ENCODE peak calls at places on chromosome X, in seven cellular contexts. One of them, this sample, is unnamed.

GRCh38 chrX:40132751-40133150 is 35.0 kb upstream of the BCOR start:
- DNase-seq in fibroblast of pulmonary artery: peak; percentile 88
- DNase-seq in CD4-positive, alpha-beta T cell: no peak
- DNase-seq in dorsolateral prefrontal cortex: no peak
- DNase-seq in glutamatergic neuron: no peak
- DNase-seq in fibroblast of mammary gland: peak; percentile 87
- DNase-seq in astrocyte of the spinal cord: peak; percentile 84
- DNase-seq in this sample: no peak

GRCh38 chrX:95346854-95347253 is 1337.8 kb upstream of the DIAPH2 start:
- DNase-seq in fibroblast of mammary gland: peak; percentile 19
- DNase-seq in fibroblast of pulmonary artery: peak; percentile 1
- DNase-seq in dorsolateral prefrontal cortex: no peak
- DNase-seq in glutamatergic neuron: no peak
- DNase-seq in astrocyte of the spinal cord: peak; percentile 10
- DNase-seq in CD4-positive, alpha-beta T cell: no peak
- DNase-seq in this sample: no peak

GRCh38 chrX:15496809-15497208 is 3.7 kb upstream of the PIR start:
- DNase-seq in fibroblast of pulmonary artery: no peak
- DNase-seq in astrocyte of the spinal cord: no peak
- DNase-seq in fibroblast of mammary gland: no peak
- DNase-seq in dorsolateral prefrontal cortex: no peak
- DNase-seq in glutamatergic neuron: no peak
- DNase-seq in CD4-positive, alpha-beta T cell: no peak
- DNase-seq in this sample: no peak

GRCh38 chrX:135256923-135257322 is 5.1 kb downstream of the ETDA start:
- DNase-seq in dorsolateral prefrontal cortex: no peak
- DNase-seq in fibroblast of pulmonary artery: no peak
- DNase-seq in glutamatergic neuron: no peak
- DNase-seq in astrocyte of the spinal cord: no peak
- DNase-seq in CD4-positive, alpha-beta T cell: no peak
- DNase-seq in fibroblast of mammary gland: no peak
- DNase-seq in this sample: no peak

GRCh38 chrX:155998116-155998515 is 620 bp downstream of the IL9R start:
- DNase-seq in glutamatergic neuron: no peak
- DNase-seq in dorsolateral prefrontal cortex: no peak
- DNase-seq in astrocyte of the spinal cord: no peak
- DNase-seq in fibroblast of pulmonary artery: no peak
- DNase-seq in fibroblast of mammary gland: no peak
- DNase-seq in CD4-positive, alpha-beta T cell: no peak
- DNase-seq in this sample: no peak

GRCh38 chrX:64350047-64350446 is 45.2 kb downstream of the MTMR8 start:
- DNase-seq in fibroblast of mammary gland: no peak
- DNase-seq in fibroblast of pulmonary artery: no peak
- DNase-seq in glutamatergic neuron: no peak
- DNase-seq in astrocyte of the spinal cord: no peak
- DNase-seq in CD4-positive, alpha-beta T cell: no peak
- DNase-seq in dorsolateral prefrontal cortex: no peak
- DNase-seq in this sample: no peak

GRCh38 chrX:10395179-10395578 is 225.2 kb downstream of the MID1 start:
- DNase-seq in fibroblast of pulmonary artery: no peak
- DNase-seq in fibroblast of mammary gland: peak; percentile 12
- DNase-seq in dorsolateral prefrontal cortex: no peak
- DNase-seq in glutamatergic neuron: no peak
- DNase-seq in astrocyte of the spinal cord: no peak
- DNase-seq in CD4-positive, alpha-beta T cell: no peak
- DNase-seq in this sample: no peak

GRCh38 chrX:39869846-39870601 is 227.7 kb downstream of the BCOR start:
- DNase-seq in CD4-positive, alpha-beta T cell: peak; percentile 44
- DNase-seq in fibroblast of mammary gland: peak; percentile 55
- DNase-seq in glutamatergic neuron: no peak
- DNase-seq in astrocyte of the spinal cord: peak; percentile 44
- DNase-seq in dorsolateral prefrontal cortex: no peak
- DNase-seq in fibroblast of pulmonary artery: peak; percentile 52
- DNase-seq in this sample: no peak

GRCh38 chrX:18698762-18699650 is 8.4 kb upstream of the PPEF1 start:
- DNase-seq in fibroblast of mammary gland: peak; percentile 10
- DNase-seq in CD4-positive, alpha-beta T cell: no peak
- DNase-seq in astrocyte of the spinal cord: no peak
- DNase-seq in glutamatergic neuron: no peak
- DNase-seq in fibroblast of pulmonary artery: no peak
- DNase-seq in dorsolateral prefrontal cortex: no peak
- DNase-seq in this sample: no peak

GRCh38 chrX:134174859-134175258 is 62.1 kb upstream of the CCDC160 start:
- DNase-seq in CD4-positive, alpha-beta T cell: no peak
- DNase-seq in fibroblast of mammary gland: no peak
- DNase-seq in dorsolateral prefrontal cortex: no peak
- DNase-seq in fibroblast of pulmonary artery: no peak
- DNase-seq in glutamatergic neuron: peak; percentile 27
- DNase-seq in astrocyte of the spinal cord: no peak
- DNase-seq in this sample: no peak

GRCh38 chrX:106457802-106458201 is 154.0 kb upstream of the RADX start:
- DNase-seq in CD4-positive, alpha-beta T cell: no peak
- DNase-seq in fibroblast of mammary gland: no peak
- DNase-seq in dorsolateral prefrontal cortex: no peak
- DNase-seq in fibroblast of pulmonary artery: no peak
- DNase-seq in glutamatergic neuron: no peak
- DNase-seq in astrocyte of the spinal cord: no peak
- DNase-seq in this sample: no peak

GRCh38 chrX:17859609-17860178 is 1.4 kb downstream of the RAI2 start:
- DNase-seq in fibroblast of pulmonary artery: no peak
- DNase-seq in dorsolateral prefrontal cortex: no peak
- DNase-seq in CD4-positive, alpha-beta T cell: peak; percentile 9
- DNase-seq in fibroblast of mammary gland: no peak
- DNase-seq in astrocyte of the spinal cord: no peak
- DNase-seq in glutamatergic neuron: no peak
- DNase-seq in this sample: no peak

GRCh38 chrX:49627030-49627777 is 28.4 kb downstream of the GAGE1 start:
- DNase-seq in glutamatergic neuron: no peak
- DNase-seq in fibroblast of mammary gland: peak; percentile 3
- DNase-seq in dorsolateral prefrontal cortex: no peak
- DNase-seq in astrocyte of the spinal cord: no peak
- DNase-seq in fibroblast of pulmonary artery: no peak
- DNase-seq in CD4-positive, alpha-beta T cell: peak; percentile 6
- DNase-seq in this sample: no peak

GRCh38 chrX:129653985-129654651 is 638 bp downstream of the APLN start:
- DNase-seq in glutamatergic neuron: no peak
- DNase-seq in dorsolateral prefrontal cortex: no peak
- DNase-seq in CD4-positive, alpha-beta T cell: no peak
- DNase-seq in fibroblast of pulmonary artery: no peak
- DNase-seq in astrocyte of the spinal cord: no peak
- DNase-seq in fibroblast of mammary gland: no peak
- DNase-seq in this sample: no peak

GRCh38 chrX:1411331-1411730 is 19.4 kb upstream of the SLC25A6 start:
- DNase-seq in CD4-positive, alpha-beta T cell: no peak
- DNase-seq in fibroblast of mammary gland: no peak
- DNase-seq in astrocyte of the spinal cord: no peak
- DNase-seq in fibroblast of pulmonary artery: no peak
- DNase-seq in dorsolateral prefrontal cortex: no peak
- DNase-seq in glutamatergic neuron: no peak
- DNase-seq in this sample: no peak

GRCh38 chrX:74178536-74178935 is 125.4 kb upstream of the ZCCHC13 start:
- DNase-seq in fibroblast of mammary gland: no peak
- DNase-seq in glutamatergic neuron: peak; percentile 22
- DNase-seq in dorsolateral prefrontal cortex: no peak
- DNase-seq in fibroblast of pulmonary artery: no peak
- DNase-seq in astrocyte of the spinal cord: no peak
- DNase-seq in CD4-positive, alpha-beta T cell: no peak
- DNase-seq in this sample: no peak

GRCh38 chrX:30373951-30374350 is 64.8 kb upstream of the NR0B1 start:
- DNase-seq in glutamatergic neuron: no peak
- DNase-seq in CD4-positive, alpha-beta T cell: no peak
- DNase-seq in fibroblast of mammary gland: no peak
- DNase-seq in dorsolateral prefrontal cortex: no peak
- DNase-seq in fibroblast of pulmonary artery: no peak
- DNase-seq in astrocyte of the spinal cord: no peak
- DNase-seq in this sample: no peak

GRCh38 chrX:34300871-34301270 is 168.8 kb upstream of the FAM47A start:
- DNase-seq in astrocyte of the spinal cord: peak; percentile 58
- DNase-seq in CD4-positive, alpha-beta T cell: no peak
- DNase-seq in dorsolateral prefrontal cortex: no peak
- DNase-seq in glutamatergic neuron: no peak
- DNase-seq in fibroblast of mammary gland: peak; percentile 58
- DNase-seq in fibroblast of pulmonary artery: peak; percentile 65
- DNase-seq in this sample: peak; percentile 38

GRCh38 chrX:1535241-1536041 is 1.5 kb downstream of the P2RY8 start:
- DNase-seq in fibroblast of mammary gland: no peak
- DNase-seq in fibroblast of pulmonary artery: no peak
- DNase-seq in dorsolateral prefrontal cortex: no peak
- DNase-seq in CD4-positive, alpha-beta T cell: peak; percentile 27
- DNase-seq in astrocyte of the spinal cord: no peak
- DNase-seq in glutamatergic neuron: no peak
- DNase-seq in this sample: no peak

GRCh38 chrX:106619797-106620196 is 8.0 kb downstream of the RADX start:
- DNase-seq in fibroblast of pulmonary artery: peak; percentile 36
- DNase-seq in glutamatergic neuron: no peak
- DNase-seq in CD4-positive, alpha-beta T cell: no peak
- DNase-seq in astrocyte of the spinal cord: peak; percentile 3
- DNase-seq in dorsolateral prefrontal cortex: no peak
- DNase-seq in fibroblast of mammary gland: peak; percentile 17
- DNase-seq in this sample: no peak

DNA sequence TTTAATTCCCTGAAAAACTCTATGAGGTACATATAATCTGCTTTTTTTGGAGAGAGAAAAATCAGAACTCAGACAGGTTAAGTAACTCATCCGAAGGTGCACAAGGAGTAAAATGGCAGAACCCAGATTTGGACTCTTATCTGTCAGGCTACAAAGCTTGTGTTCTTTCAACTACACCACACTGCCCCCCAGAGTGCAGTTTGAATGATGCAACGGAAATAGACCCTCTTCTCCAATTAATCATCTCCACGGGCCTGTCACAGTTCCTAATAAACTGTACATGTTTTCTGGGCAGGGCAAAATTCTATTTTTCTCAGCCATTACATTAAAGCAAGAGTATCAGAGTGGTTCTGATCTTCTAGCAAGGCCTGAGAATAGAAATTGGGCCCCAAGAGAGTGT is 35.3 kb upstream of the DCX start:
- DNase-seq in fibroblast of pulmonary artery: peak; percentile 0
- DNase-seq in CD4-positive, alpha-beta T cell: no peak
- DNase-seq in glutamatergic neuron: peak; percentile 54
- DNase-seq in dorsolateral prefrontal cortex: peak; percentile 33
- DNase-seq in fibroblast of mammary gland: peak; percentile 25
- DNase-seq in astrocyte of the spinal cord: no peak
- DNase-seq in this sample: peak; percentile 9
- TF ChIP-seq CTCF in fibroblast of pulmonary artery: no peak
- TF ChIP-seq CTCF in CD4-positive, alpha-beta T cell: no peak
- TF ChIP-seq CTCF in glutamatergic neuron: peak; percentile 50
- TF ChIP-seq CTCF in dorsolateral prefrontal cortex: peak; percentile 51
- TF ChIP-seq CTCF in fibroblast of mammary gland: peak; percentile 32
- TF ChIP-seq CTCF in astrocyte of the spinal cord: no peak
- TF ChIP-seq CTCF in this sample: peak; percentile 59

GRCh38 chrX:87578978-87579377 is 61.4 kb downstream of the KLHL4 start:
- DNase-seq in dorsolateral prefrontal cortex: no peak
- DNase-seq in fibroblast of mammary gland: peak; percentile 5
- DNase-seq in glutamatergic neuron: no peak
- DNase-seq in CD4-positive, alpha-beta T cell: no peak
- DNase-seq in fibroblast of pulmonary artery: peak; percentile 36
- DNase-seq in astrocyte of the spinal cord: no peak
- DNase-seq in this sample: no peak
- TF ChIP-seq CTCF in dorsolateral prefrontal cortex: no peak
- TF ChIP-seq CTCF in fibroblast of mammary gland: peak; percentile 22
- TF ChIP-seq CTCF in glutamatergic neuron: no peak
- TF ChIP-seq CTCF in CD4-positive, alpha-beta T cell: no peak
- TF ChIP-seq CTCF in fibroblast of pulmonary artery: peak; percentile 34
- TF ChIP-seq CTCF in astrocyte of the spinal cord: peak; percentile 26
- TF ChIP-seq CTCF in this sample: peak; percentile 40

DNA sequence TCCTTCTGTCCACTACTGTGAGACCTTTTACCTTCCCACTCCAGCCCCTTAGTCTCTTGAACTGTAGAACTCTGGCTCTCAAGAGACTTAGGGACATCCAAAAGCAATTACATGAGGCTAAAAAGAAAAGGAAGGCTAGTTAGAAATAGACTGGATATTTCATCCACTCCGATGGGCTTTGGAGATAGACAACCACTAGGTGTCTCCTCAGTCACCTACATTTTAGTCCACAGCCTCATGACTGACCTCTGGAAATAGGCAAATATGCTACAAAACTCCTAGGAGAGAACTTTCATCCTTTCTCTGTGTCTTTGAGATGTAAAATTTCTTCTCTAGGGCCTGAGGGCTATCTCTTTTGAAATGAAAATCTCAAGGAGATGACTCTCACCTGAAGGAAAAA is 45.1 kb upstream of the LAMP2 start:
- DNase-seq in CD4-positive, alpha-beta T cell: no peak
- DNase-seq in fibroblast of mammary gland: peak; percentile 42
- DNase-seq in dorsolateral prefrontal cortex: no peak
- DNase-seq in glutamatergic neuron: no peak
- DNase-seq in astrocyte of the spinal cord: peak; percentile 22
- DNase-seq in fibroblast of pulmonary artery: peak; percentile 34
- DNase-seq in this sample: no peak
- TF ChIP-seq CTCF in CD4-positive, alpha-beta T cell: no peak
- TF ChIP-seq CTCF in fibroblast of mammary gland: peak; percentile 46
- TF ChIP-seq CTCF in dorsolateral prefrontal cortex: peak; percentile 16
- TF ChIP-seq CTCF in glutamatergic neuron: no peak
- TF ChIP-seq CTCF in astrocyte of the spinal cord: peak; percentile 44
- TF ChIP-seq CTCF in fibroblast of pulmonary artery: peak; percentile 39
- TF ChIP-seq CTCF in this sample: peak; percentile 37

DNA sequence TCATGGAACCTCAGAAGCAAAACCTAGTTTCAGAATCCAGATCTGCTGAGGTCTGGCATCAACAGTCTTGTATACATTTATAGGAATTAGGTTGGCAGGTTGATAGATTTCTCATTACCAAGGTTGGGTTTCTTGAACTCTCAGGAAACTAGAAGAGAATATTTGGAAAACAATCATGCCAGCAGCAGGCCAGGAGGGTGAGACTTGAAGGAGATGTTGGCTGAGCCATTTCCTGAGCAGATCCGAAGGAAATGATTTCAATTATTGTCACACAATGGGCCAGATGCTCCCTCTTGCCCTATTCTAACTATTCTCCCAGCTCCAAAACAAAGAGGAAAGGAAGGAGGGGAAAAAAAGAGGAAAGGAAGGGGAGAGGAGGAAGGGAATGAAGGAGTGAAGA is 45.2 kb downstream of the SHROOM4 start:
- DNase-seq in fibroblast of pulmonary artery: no peak
- DNase-seq in dorsolateral prefrontal cortex: no peak
- DNase-seq in CD4-positive, alpha-beta T cell: no peak
- DNase-seq in astrocyte of the spinal cord: no peak
- DNase-seq in glutamatergic neuron: no peak
- DNase-seq in fibroblast of mammary gland: no peak
- DNase-seq in this sample: no peak
- TF ChIP-seq CTCF in fibroblast of pulmonary artery: no peak
- TF ChIP-seq CTCF in dorsolateral prefrontal cortex: no peak
- TF ChIP-seq CTCF in CD4-positive, alpha-beta T cell: no peak
- TF ChIP-seq CTCF in astrocyte of the spinal cord: no peak
- TF ChIP-seq CTCF in glutamatergic neuron: no peak
- TF ChIP-seq CTCF in fibroblast of mammary gland: no peak
- TF ChIP-seq CTCF in this sample: no peak

GRCh38 chrX:93874554-93874953 is 200.5 kb downstream of the FAM133A start:
- DNase-seq in fibroblast of pulmonary artery: peak; percentile 7
- DNase-seq in glutamatergic neuron: peak; percentile 15
- DNase-seq in dorsolateral prefrontal cortex: no peak
- DNase-seq in CD4-positive, alpha-beta T cell: no peak
- DNase-seq in fibroblast of mammary gland: peak; percentile 22
- DNase-seq in astrocyte of the spinal cord: no peak
- DNase-seq in this sample: peak; percentile 25
- TF ChIP-seq CTCF in fibroblast of pulmonary artery: no peak
- TF ChIP-seq CTCF in glutamatergic neuron: peak; percentile 63
- TF ChIP-seq CTCF in dorsolateral prefrontal cortex: peak; percentile 69
- TF ChIP-seq CTCF in CD4-positive, alpha-beta T cell: no peak
- TF ChIP-seq CTCF in fibroblast of mammary gland: peak; percentile 53
- TF ChIP-seq CTCF in astrocyte of the spinal cord: peak; percentile 17
- TF ChIP-seq CTCF in this sample: peak; percentile 73

This sample was measured in progenitor cell of endocrine pancreas.